ENCODE peak calls at places on chromosomes 4 and X, in eight cellular contexts. I is breast epithelium, H is stomach, U is prostate gland, E is HepG2, P is GM12878, R is suprapubic skin, C is transverse colon. N is an unnamed sample. For H3K4me1, the result is how much of the 10 kb centered on the place peaks cover.

GRCh38 chr4:150960818-150961217 is 54.3 kb downstream of the LRBA start:
- DNase-seq in H (peak), R (no peak), I (no peak), P (no peak), U (no peak), E (peak), C (no peak), N (no peak)

GRCh38 chr4:18798123-18798522 is 776.6 kb upstream of the LCORL start:
- DNase-seq in P (no peak), E (no peak), U (no peak), C (no peak), I (no peak), H (no peak), R (no peak), N (no peak)

GRCh38 chr4:71732706-71733105 is 51.2 kb downstream of the GC start:
- DNase-seq in I (no peak), E (peak), H (no peak), U (no peak), P (no peak), C (no peak), R (no peak), N (no peak)

GRCh38 chr4:8725071-8725841 is 132.7 kb downstream of the CPZ start:
- DNase-seq in I (no peak), R (peak), H (peak), P (no peak), C (peak), E (no peak), U (no peak), N (peak)

GRCh38 chrX:47160781-47161180 is 15.8 kb downstream of the RBM10 start:
- DNase-seq in P (no peak), H (no peak), U (no peak), C (no peak), I (no peak), E (no peak), R (peak), N (peak)

GRCh38 chr4:128600410-128600809 is 209.1 kb upstream of the JADE1 start:
- DNase-seq in E (peak), C (no peak), R (no peak), I (no peak), P (no peak), U (peak), H (peak), N (no peak)

GRCh38 chr4:8645753-8646124 is 53.2 kb downstream of the CPZ start:
- DNase-seq in E (no peak), P (no peak), U (no peak), C (no peak), H (peak), I (no peak), R (no peak), N (no peak)

GRCh38 chr4:174490356-174490969 is 31.8 kb downstream of the HPGD start:
- DNase-seq in I (no peak), P (no peak), C (no peak), R (no peak), U (no peak), H (no peak), E (no peak), N (no peak)

GRCh38 chrX:48045410-48046311 is 25.8 kb downstream of the ZNF630 start:
- DNase-seq in C (no peak), E (peak), P (no peak), H (no peak), U (no peak), I (no peak), R (no peak), N (no peak)

GRCh38 chr4:115657991-115658390 is 544.6 kb upstream of the NDST4 start:
- DNase-seq in U (no peak), C (no peak), I (no peak), E (no peak), R (no peak), H (no peak), P (no peak), N (no peak)

GRCh38 chrX:13008189-13008533 is 33.3 kb downstream of the TMSB4X start:
- DNase-seq in U (no peak), P (no peak), H (no peak), C (no peak), I (no peak), R (no peak), E (no peak), N (no peak)
- H3K4me1 ChIP-seq in U (under half), P (half or more), H (half or more), C (under half), I (under half), R (under half), E (under half), N (under half)

GRCh38 chr4:82372874-82373815 is 646 bp downstream of the HNRNPD start:
- DNase-seq in E (peak), U (peak), I (peak), R (peak), H (peak), P (peak), C (peak), N (peak)
- TF ChIP-seq POLR2A in E (no peak), U (peak), I (no peak), R (no peak), H (no peak), P (no peak), C (no peak), N (no peak)

DNA sequence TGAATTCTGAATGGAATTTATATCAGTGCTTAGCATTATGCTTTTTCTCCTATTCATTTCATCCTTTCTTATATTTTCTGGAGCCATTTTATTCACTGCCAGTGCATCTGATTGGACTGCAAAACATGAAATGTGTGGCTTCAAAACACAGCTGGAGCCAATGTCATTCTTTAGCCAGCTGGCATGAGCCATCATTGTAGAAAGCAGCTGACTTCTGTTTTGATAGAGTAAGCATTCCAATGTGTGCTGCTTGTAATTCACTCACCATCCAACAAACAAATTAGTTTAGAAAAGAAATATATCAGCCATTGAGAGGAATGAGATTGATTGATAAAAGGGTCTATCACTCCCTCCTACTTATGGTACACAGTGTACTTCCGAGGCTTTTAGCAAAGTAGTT is 2616.0 kb downstream of the ARAP2 start:
- DNase-seq in R (no peak), C (no peak), U (no peak), I (no peak), P (no peak), E (no peak), H (no peak), N (no peak)
- TF ChIP-seq POLR2AphosphoS5 in R (no peak), C (no peak), U (no peak), I (no peak), P (no peak), E (no peak), H (no peak), N (no peak)

GRCh38 chr4:138222041-138222440 is 20.1 kb downstream of the SLC7A11 start:
- DNase-seq in I (no peak), C (no peak), H (no peak), E (no peak), U (no peak), R (no peak), P (no peak), N (no peak)
- H3K4me1 ChIP-seq in I (under half), C (under half), H (under half), E (under half), U (under half), R (under half), P (under half), N (under half)

DNA sequence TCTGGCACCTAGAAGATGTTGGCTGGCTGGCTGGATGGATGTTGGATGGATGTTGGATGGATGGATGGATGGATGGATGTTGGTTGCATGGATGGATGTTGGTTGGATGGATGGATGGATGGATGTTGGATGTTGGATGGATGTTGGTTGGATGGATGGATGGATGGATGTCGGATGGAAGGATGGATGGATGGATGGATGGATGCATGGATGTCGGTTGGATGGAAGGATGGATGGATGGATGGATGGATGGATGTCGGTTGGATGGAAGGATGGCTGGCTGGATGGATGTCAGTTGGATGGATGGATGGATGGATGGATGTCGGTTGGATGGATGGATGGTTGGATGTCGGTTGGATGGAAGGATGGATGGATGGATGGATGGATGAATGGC is 96.7 kb downstream of the PSAPL1 start:
- DNase-seq in C (no peak), E (no peak), R (no peak), U (no peak), I (no peak), P (no peak), H (no peak), N (no peak)
- TF ChIP-seq POLR2A in C (no peak), E (no peak), R (no peak), U (no peak), I (no peak), P (no peak), H (no peak), N (no peak)

DNA sequence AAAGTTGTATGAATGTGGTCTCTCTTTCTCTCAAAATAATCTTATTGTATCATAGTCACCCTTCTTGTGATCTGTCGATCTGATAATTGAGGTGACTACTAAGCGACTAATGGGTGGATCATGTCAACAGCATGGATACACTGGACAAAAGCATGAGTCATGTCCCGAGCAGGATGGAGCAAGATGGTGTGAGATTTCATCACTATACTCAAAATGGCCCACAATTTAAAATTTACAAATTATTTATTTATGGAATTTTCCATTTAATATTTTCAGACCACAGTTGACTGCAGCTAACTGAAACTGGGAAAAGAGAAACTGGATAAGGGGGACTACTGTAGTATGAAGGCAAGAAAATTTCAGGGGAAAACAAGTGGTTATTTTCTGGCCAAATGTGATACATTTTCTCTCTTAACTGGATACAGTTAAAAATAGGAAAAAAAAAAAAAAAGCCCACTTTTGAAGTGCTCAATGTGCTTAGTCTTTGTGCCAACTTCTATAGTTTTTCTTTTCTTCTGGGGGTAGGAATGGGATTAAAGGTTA is 25.3 kb downstream of the FAM241A start:
- DNase-seq in P (no peak), H (no peak), E (peak), I (no peak), U (no peak), C (no peak), R (no peak), N (no peak)
- TF ChIP-seq POLR2AphosphoS5 in P (no peak), H (no peak), E (no peak), I (no peak), U (no peak), C (no peak), R (no peak), N (no peak)

DNA sequence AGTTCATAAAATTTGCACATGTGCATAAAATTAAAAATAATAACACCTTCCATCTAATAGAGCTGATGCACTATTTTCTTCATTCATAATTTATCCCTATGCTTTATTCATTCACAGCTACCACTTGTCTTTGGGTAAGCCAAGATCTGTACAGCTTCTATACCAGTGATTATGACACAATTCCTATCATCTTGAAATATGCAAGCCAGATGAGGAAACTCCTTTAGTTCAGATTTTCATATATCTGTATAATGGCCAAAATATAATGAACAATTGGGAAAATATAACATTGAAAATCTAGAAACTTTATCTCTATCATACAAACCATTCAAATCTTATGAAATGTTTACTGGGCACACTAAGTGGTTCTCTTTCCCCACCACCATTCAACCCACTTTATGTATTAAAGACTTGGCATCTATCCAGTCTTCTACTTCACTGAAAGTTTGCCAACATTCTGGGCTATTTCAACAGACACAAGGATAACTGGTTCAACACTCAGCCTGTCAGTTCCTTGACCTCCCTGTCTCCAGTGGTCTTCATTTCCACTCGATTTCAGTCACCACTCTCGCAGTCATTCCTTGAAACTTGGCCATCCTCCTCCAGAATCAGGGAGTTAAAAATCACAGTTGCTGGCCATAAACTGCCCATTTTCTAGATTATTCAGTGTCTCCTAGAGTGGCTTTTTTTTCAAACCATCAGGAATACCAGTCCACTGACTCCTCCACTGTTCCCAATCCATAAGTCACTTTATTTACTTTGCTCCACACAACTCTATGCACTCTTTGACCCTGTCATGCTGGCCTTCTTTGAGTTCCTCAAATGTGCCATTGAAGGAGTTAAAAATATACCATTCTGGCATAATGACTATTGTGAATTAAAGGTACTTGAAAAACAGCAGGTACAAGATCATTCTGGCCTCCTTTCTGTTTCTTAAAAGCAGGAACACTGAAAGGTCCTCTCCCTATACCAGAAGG is 85.5 kb downstream of the CAMK2D start:
- DNase-seq in P (no peak), E (peak), I (no peak), R (no peak), H (no peak), C (no peak), U (no peak), N (no peak)
- H3K4me1 ChIP-seq in P (under half), E (under half), I (under half), R (under half), H (half or more), C (under half), U (under half), N (under half)

GRCh38 chrX:103688949-103689348 is 2.5 kb upstream of the MORF4L2 start:
- DNase-seq in E (peak), I (no peak), R (no peak), U (no peak), C (no peak), H (no peak), P (no peak), N (no peak)

GRCh38 chrX:103687696-103688191 is 1.2 kb upstream of the MORF4L2 start:
- DNase-seq in P (peak), R (peak), H (peak), I (peak), E (peak), U (peak), C (peak), N (peak)

GRCh38 chrX:103685396-103685795 is 1.1 kb downstream of the MORF4L2 start:
- DNase-seq in I (no peak), R (no peak), P (no peak), U (no peak), H (no peak), C (no peak), E (no peak), N (no peak)

GRCh38 chrX:103687073-103687695 is 685 bp upstream of the MORF4L2 start:
- DNase-seq in U (peak), H (peak), R (peak), P (no peak), C (peak), I (peak), E (no peak), N (peak)

DNA sequence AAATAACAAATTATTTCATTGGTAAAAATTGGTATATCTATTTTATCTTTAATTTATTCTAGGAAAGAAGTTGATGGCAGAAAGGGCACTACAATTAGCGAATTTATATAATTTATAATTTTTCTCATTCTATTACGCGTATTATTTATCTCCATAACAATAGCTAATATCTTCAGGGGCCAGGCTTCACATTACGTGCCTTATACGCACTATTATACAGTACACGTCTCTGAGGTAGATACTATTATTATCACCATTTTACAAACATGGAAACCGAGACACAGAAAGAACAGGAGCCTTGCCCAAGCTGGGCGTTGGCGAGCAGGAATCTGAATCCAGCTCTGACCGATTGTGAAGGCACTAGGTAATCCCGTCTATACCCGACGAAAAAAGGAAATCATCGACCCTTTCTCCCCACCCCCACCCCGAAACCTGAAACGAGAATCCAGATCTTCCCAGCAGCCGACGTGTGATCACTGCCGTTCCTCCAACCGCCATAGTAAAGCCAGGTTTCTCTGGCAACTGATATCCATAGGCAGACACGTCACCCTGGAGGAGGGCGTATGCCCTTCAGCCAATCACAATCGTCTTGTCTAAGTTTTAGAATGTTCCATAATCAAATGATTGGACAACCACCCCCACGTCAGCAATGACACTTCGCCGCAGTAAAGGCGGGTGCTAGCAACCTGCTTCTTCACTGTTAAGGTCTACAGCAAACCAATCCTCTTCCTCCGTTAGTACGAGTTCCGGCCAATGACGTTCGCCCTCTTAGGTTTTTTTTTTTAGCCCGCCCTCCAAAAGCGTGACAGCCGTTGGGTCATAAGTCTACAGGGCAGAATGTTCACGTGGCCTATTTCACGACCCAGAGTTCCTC is at the start of gene MORF4L2:
- DNase-seq in U (peak), R (peak), H (peak), E (peak), P (peak), C (peak), I (peak), N (peak)
- TF ChIP-seq POLR2A in U (peak), R (peak), H (no peak), E (peak), P (peak), C (peak), I (peak), N (peak)

DNA sequence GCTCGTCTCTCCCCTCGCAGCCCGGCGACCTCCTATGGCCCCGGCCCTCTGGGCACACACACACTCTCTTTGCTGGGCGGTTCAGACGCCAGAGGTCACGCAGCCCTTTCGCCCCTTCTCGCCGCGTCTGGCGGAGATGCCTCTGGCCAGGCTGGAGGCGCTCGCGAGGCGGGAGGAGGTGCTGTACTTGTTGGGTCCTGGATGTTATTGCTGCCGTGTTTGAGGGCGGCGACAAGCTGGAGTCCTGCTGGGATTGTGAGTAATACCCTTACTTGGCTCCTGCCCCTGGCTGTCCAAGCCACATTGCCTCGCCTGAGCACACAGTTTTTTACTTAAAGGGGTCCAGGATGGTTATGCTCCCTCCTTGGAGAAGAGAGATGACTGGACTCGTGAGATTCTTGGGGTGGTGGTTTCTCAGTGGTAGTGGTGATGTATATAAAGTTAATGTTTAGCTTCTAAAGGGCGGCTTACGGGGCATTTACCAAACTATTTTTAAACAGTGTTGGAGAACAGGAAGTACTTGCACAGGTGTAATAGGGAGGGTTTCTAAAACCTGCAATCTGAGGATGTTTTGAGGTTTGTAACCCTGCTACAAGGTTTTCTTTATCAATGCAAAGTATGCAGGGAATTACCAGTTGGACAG is 572 bp downstream of the USP53 start:
- DNase-seq in U (peak), R (peak), H (peak), E (peak), P (peak), C (peak), I (peak), N (peak)
- TF ChIP-seq POLR2AphosphoS5 in U (no peak), R (peak), H (peak), E (no peak), P (no peak), C (peak), I (peak), N (peak)